ENCODE peak calls at places on chromosome 22, in ten cellular contexts. One of them, this sample, is unnamed.

GRCh38 chr22:22802346-22802970 is 85.2 kb upstream of the IGLL5 start:
- DNase-seq in EL: no peak
- DNase-seq in IMR-90: no peak
- DNase-seq in iPS-NIHi11: peak; percentile 43
- DNase-seq in Kasumi-1: peak; percentile 36
- DNase-seq in astrocyte of the spinal cord: no peak
- DNase-seq in effector memory CD4-positive, alpha-beta T cell: no peak
- DNase-seq in NCI-H187: peak; percentile 3
- DNase-seq in stimulated activated naive B cell treated with anti-CD40 and anti-IgM and Interleukin-4, amounts not matched to agents 10 μg/mL and 1 μg/mL and 100 μg/mL, for 72 hours: no peak
- DNase-seq in mucosa of gallbladder: no peak
- DNase-seq in this sample: no peak

GRCh38 chr22:41862530-41863266 is 29.8 kb downstream of the SREBF2 start:
- DNase-seq in EL: peak; percentile 10
- DNase-seq in effector memory CD4-positive, alpha-beta T cell: no peak
- DNase-seq in mucosa of gallbladder: no peak
- DNase-seq in Kasumi-1: no peak
- DNase-seq in stimulated activated naive B cell treated with anti-CD40 and anti-IgM and Interleukin-4, amounts not matched to agents 10 μg/mL and 1 μg/mL and 100 μg/mL, for 72 hours: peak; percentile 82
- DNase-seq in IMR-90: peak; percentile 25
- DNase-seq in NCI-H187: peak; percentile 34
- DNase-seq in iPS-NIHi11: no peak
- DNase-seq in astrocyte of the spinal cord: no peak
- DNase-seq in this sample: no peak

GRCh38 chr22:17228725-17229126 is 9.5 kb upstream of the ADA2 start:
- DNase-seq in iPS-NIHi11: no peak
- DNase-seq in mucosa of gallbladder: no peak
- DNase-seq in IMR-90: no peak
- DNase-seq in stimulated activated naive B cell treated with anti-CD40 and anti-IgM and Interleukin-4, amounts not matched to agents 10 μg/mL and 1 μg/mL and 100 μg/mL, for 72 hours: no peak
- DNase-seq in Kasumi-1: no peak
- DNase-seq in astrocyte of the spinal cord: no peak
- DNase-seq in effector memory CD4-positive, alpha-beta T cell: no peak
- DNase-seq in EL: no peak
- DNase-seq in NCI-H187: no peak
- DNase-seq in this sample: no peak

GRCh38 chr22:46879083-46879482 is 116.6 kb downstream of the TBC1D22A start:
- DNase-seq in EL: no peak
- DNase-seq in IMR-90: peak; percentile 59
- DNase-seq in stimulated activated naive B cell treated with anti-CD40 and anti-IgM and Interleukin-4, amounts not matched to agents 10 μg/mL and 1 μg/mL and 100 μg/mL, for 72 hours: no peak
- DNase-seq in mucosa of gallbladder: no peak
- DNase-seq in effector memory CD4-positive, alpha-beta T cell: no peak
- DNase-seq in iPS-NIHi11: no peak
- DNase-seq in Kasumi-1: no peak
- DNase-seq in astrocyte of the spinal cord: no peak
- DNase-seq in NCI-H187: no peak
- DNase-seq in this sample: no peak

GRCh38 chr22:26846645-26847044 is 189.3 kb downstream of the MIAT start:
- DNase-seq in effector memory CD4-positive, alpha-beta T cell: no peak
- DNase-seq in NCI-H187: no peak
- DNase-seq in astrocyte of the spinal cord: peak; percentile 52
- DNase-seq in mucosa of gallbladder: no peak
- DNase-seq in IMR-90: no peak
- DNase-seq in iPS-NIHi11: no peak
- DNase-seq in Kasumi-1: no peak
- DNase-seq in stimulated activated naive B cell treated with anti-CD40 and anti-IgM and Interleukin-4, amounts not matched to agents 10 μg/mL and 1 μg/mL and 100 μg/mL, for 72 hours: no peak
- DNase-seq in EL: peak; percentile 43
- DNase-seq in this sample: no peak

GRCh38 chr22:46881373-46882118 is 119.1 kb downstream of the TBC1D22A start:
- DNase-seq in mucosa of gallbladder: no peak
- DNase-seq in iPS-NIHi11: no peak
- DNase-seq in NCI-H187: no peak
- DNase-seq in IMR-90: peak; percentile 73
- DNase-seq in astrocyte of the spinal cord: no peak
- DNase-seq in stimulated activated naive B cell treated with anti-CD40 and anti-IgM and Interleukin-4, amounts not matched to agents 10 μg/mL and 1 μg/mL and 100 μg/mL, for 72 hours: no peak
- DNase-seq in Kasumi-1: no peak
- DNase-seq in effector memory CD4-positive, alpha-beta T cell: no peak
- DNase-seq in EL: peak; percentile 46
- DNase-seq in this sample: peak; percentile 66

GRCh38 chr22:46068908-46069481 is 81.3 kb upstream of the PPARA start:
- DNase-seq in Kasumi-1: peak; percentile 48
- DNase-seq in NCI-H187: no peak
- DNase-seq in EL: peak; percentile 94
- DNase-seq in IMR-90: peak; percentile 49
- DNase-seq in stimulated activated naive B cell treated with anti-CD40 and anti-IgM and Interleukin-4, amounts not matched to agents 10 μg/mL and 1 μg/mL and 100 μg/mL, for 72 hours: no peak
- DNase-seq in iPS-NIHi11: no peak
- DNase-seq in effector memory CD4-positive, alpha-beta T cell: no peak
- DNase-seq in mucosa of gallbladder: no peak
- DNase-seq in astrocyte of the spinal cord: peak; percentile 85
- DNase-seq in this sample: peak; percentile 91

GRCh38 chr22:29079218-29079901 is 6.5 kb downstream of the KREMEN1 start:
- DNase-seq in EL: no peak
- DNase-seq in stimulated activated naive B cell treated with anti-CD40 and anti-IgM and Interleukin-4, amounts not matched to agents 10 μg/mL and 1 μg/mL and 100 μg/mL, for 72 hours: no peak
- DNase-seq in mucosa of gallbladder: no peak
- DNase-seq in NCI-H187: peak; percentile 31
- DNase-seq in Kasumi-1: no peak
- DNase-seq in astrocyte of the spinal cord: peak; percentile 36
- DNase-seq in effector memory CD4-positive, alpha-beta T cell: no peak
- DNase-seq in IMR-90: no peak
- DNase-seq in iPS-NIHi11: no peak
- DNase-seq in this sample: peak; percentile 75

GRCh38 chr22:19708323-19709011 is 5.8 kb upstream of the SEPTIN5 start:
- DNase-seq in effector memory CD4-positive, alpha-beta T cell: no peak
- DNase-seq in iPS-NIHi11: peak; percentile 2
- DNase-seq in EL: no peak
- DNase-seq in mucosa of gallbladder: no peak
- DNase-seq in IMR-90: no peak
- DNase-seq in NCI-H187: no peak
- DNase-seq in stimulated activated naive B cell treated with anti-CD40 and anti-IgM and Interleukin-4, amounts not matched to agents 10 μg/mL and 1 μg/mL and 100 μg/mL, for 72 hours: no peak
- DNase-seq in astrocyte of the spinal cord: no peak
- DNase-seq in Kasumi-1: no peak
- DNase-seq in this sample: no peak

GRCh38 chr22:20080776-20081654 is 974 bp downstream of the DGCR8 start:
- DNase-seq in astrocyte of the spinal cord: peak; percentile 63
- DNase-seq in NCI-H187: no peak
- DNase-seq in Kasumi-1: peak; percentile 12
- DNase-seq in effector memory CD4-positive, alpha-beta T cell: no peak
- DNase-seq in mucosa of gallbladder: no peak
- DNase-seq in IMR-90: peak; percentile 67
- DNase-seq in EL: peak; percentile 81
- DNase-seq in stimulated activated naive B cell treated with anti-CD40 and anti-IgM and Interleukin-4, amounts not matched to agents 10 μg/mL and 1 μg/mL and 100 μg/mL, for 72 hours: no peak
- DNase-seq in iPS-NIHi11: peak; percentile 40
- DNase-seq in this sample: peak; percentile 81

This sample was measured in foreskin fibroblast.